ENCODE peak calls at places on chromosomes 7 and 10, in seven cellular contexts. G, A, V, P, E, I and Q are unnamed samples.

GRCh38 chr7:55468495-55468894 is 103.4 kb downstream of the LANCL2 start:
- DNase-seq in G (no peak), A (no peak), V (no peak), P (no peak), E (no peak), I (no peak), Q (no peak)

GRCh38 chr7:115005942-115006341 is 84.0 kb downstream of the MDFIC start:
- DNase-seq in G (no peak), A (no peak), V (no peak), P (no peak), E (no peak), I (no peak), Q (no peak)

GRCh38 chr7:49523870-49524269 is 249.6 kb upstream of the VWC2 start:
- DNase-seq in G (no peak), A (no peak), V (no peak), P (no peak), E (no peak), I (no peak), Q (no peak)

GRCh38 chr10:80050752-80051151 is 27.7 kb upstream of the TMEM254 start:
- DNase-seq in G (no peak), A (no peak), V (no peak), P (no peak), E (no peak), I (no peak), Q (no peak)

GRCh38 chr7:122864838-122865237 is 21.4 kb downstream of the CADPS2 start:
- DNase-seq in G (no peak), A (no peak), V (no peak), P (no peak), E (no peak), I (no peak), Q (no peak)

GRCh38 chr7:953547-954327 is 743 bp downstream of the ADAP1 start:
- DNase-seq in G (peak), A (peak), V (no peak), P (peak), E (peak), I (no peak), Q (peak)

GRCh38 chr10:101987136-101987535 is 68.8 kb downstream of the ARMH3 start:
- DNase-seq in G (no peak), A (no peak), V (no peak), P (no peak), E (no peak), I (no peak), Q (no peak)

GRCh38 chr7:16734148-16734726 is 19.3 kb upstream of the TSPAN13 start:
- DNase-seq in G (no peak), A (peak), V (no peak), P (no peak), E (no peak), I (no peak), Q (no peak)

GRCh38 chr10:131926253-131926652 is 25.4 kb downstream of the PPP2R2D start:
- DNase-seq in G (no peak), A (no peak), V (no peak), P (no peak), E (no peak), I (no peak), Q (no peak)

GRCh38 chr10:116073025-116073424 is 200.0 kb downstream of the GFRA1 start:
- DNase-seq in G (no peak), A (no peak), V (no peak), P (peak), E (no peak), I (no peak), Q (no peak)

GRCh38 chr7:82506208-82506607 is 62.6 kb upstream of the CACNA2D1 start:
- DNase-seq in G (no peak), A (no peak), V (no peak), P (peak), E (no peak), I (no peak), Q (no peak)

GRCh38 chr10:130301026-130301892 is 165.1 kb downstream of the GLRX3 start:
- DNase-seq in G (no peak), A (peak), V (no peak), P (no peak), E (peak), I (no peak), Q (no peak)

GRCh38 chr10:122127943-122128342 is 139.0 kb downstream of the TACC2 start:
- DNase-seq in G (no peak), A (peak), V (no peak), P (peak), E (no peak), I (no peak), Q (no peak)

GRCh38 chr7:16916111-16916639 is 34.4 kb upstream of the AGR3 start:
- DNase-seq in G (peak), A (no peak), V (peak), P (no peak), E (no peak), I (no peak), Q (peak)

GRCh38 chr10:101014966-101015581 is 15.5 kb downstream of the LZTS2 start:
- DNase-seq in G (peak), A (no peak), V (peak), P (no peak), E (no peak), I (no peak), Q (peak)

GRCh38 chr7:80496586-80496985 is 15.3 kb downstream of the GNAT3 start:
- DNase-seq in G (no peak), A (no peak), V (no peak), P (no peak), E (no peak), I (no peak), Q (no peak)

GRCh38 chr7:123643495-123644428 is 11.9 kb upstream of the LMOD2 start:
- DNase-seq in G (peak), A (peak), V (peak), P (peak), E (peak), I (no peak), Q (peak)

GRCh38 chr7:99490878-99491277 is 9.2 kb downstream of the ZNF394 start:
- DNase-seq in G (no peak), A (no peak), V (no peak), P (no peak), E (no peak), I (no peak), Q (no peak)

GRCh38 chr10:17206210-17206709 is 4.8 kb upstream of the TRDMT1 start:
- DNase-seq in G (peak), A (no peak), V (no peak), P (no peak), E (no peak), I (no peak), Q (peak)

GRCh38 chr7:10677668-10678232 is 295.9 kb upstream of the PHF14 start:
- DNase-seq in G (no peak), A (no peak), V (no peak), P (no peak), E (no peak), I (no peak), Q (no peak)

GRCh38 chr10:60818134-60818770 is 40.0 kb downstream of the CDK1 start:
- DNase-seq in G (no peak), A (no peak), V (no peak), P (no peak), E (no peak), I (no peak), Q (no peak)

GRCh38 chr10:108653466-108653865 is 1269.8 kb downstream of the XPNPEP1 start:
- DNase-seq in G (no peak), A (no peak), V (no peak), P (no peak), E (no peak), I (no peak), Q (no peak)

GRCh38 chr7:105250239-105250638 is 138.5 kb downstream of the SRPK2 start:
- DNase-seq in G (no peak), A (no peak), V (no peak), P (no peak), E (no peak), I (no peak), Q (no peak)

GRCh38 chr7:15326044-15326644 is 235.7 kb downstream of the AGMO start:
- DNase-seq in G (peak), A (no peak), V (peak), P (peak), E (no peak), I (peak), Q (peak)

GRCh38 chr10:133195611-133196010 is 34.4 kb upstream of the UTF1 start:
- DNase-seq in G (no peak), A (no peak), V (no peak), P (no peak), E (peak), I (no peak), Q (no peak)

GRCh38 chr7:73622909-73623797 is 1.2 kb downstream of the MLXIPL start:
- DNase-seq in G (no peak), A (peak), V (peak), P (peak), E (peak), I (no peak), Q (no peak)

GRCh38 chr7:23971031-23971430 is 261.0 kb downstream of the STK31 start:
- DNase-seq in G (no peak), A (no peak), V (no peak), P (no peak), E (no peak), I (no peak), Q (no peak)

GRCh38 chr7:157671358-157672255 is 334.8 kb downstream of the DNAJB6 start:
- DNase-seq in G (no peak), A (no peak), V (no peak), P (no peak), E (no peak), I (no peak), Q (no peak)

GRCh38 chr10:50417906-50418697 is 166.8 kb upstream of the ASAH2 start:
- DNase-seq in G (peak), A (peak), V (peak), P (peak), E (peak), I (peak), Q (peak)
- TF ChIP-seq CTCF in G (no peak), A (no peak), V (no peak), P (no peak), E (no peak), I (peak), Q (no peak)

GRCh38 chr7:47796347-47796746 is 151.9 kb downstream of the PKD1L1 start:
- DNase-seq in G (no peak), A (no peak), V (no peak), P (no peak), E (no peak), I (no peak), Q (no peak)
- TF ChIP-seq CTCF in G (no peak), A (no peak), V (no peak), P (no peak), E (no peak), I (no peak), Q (no peak)

DNA sequence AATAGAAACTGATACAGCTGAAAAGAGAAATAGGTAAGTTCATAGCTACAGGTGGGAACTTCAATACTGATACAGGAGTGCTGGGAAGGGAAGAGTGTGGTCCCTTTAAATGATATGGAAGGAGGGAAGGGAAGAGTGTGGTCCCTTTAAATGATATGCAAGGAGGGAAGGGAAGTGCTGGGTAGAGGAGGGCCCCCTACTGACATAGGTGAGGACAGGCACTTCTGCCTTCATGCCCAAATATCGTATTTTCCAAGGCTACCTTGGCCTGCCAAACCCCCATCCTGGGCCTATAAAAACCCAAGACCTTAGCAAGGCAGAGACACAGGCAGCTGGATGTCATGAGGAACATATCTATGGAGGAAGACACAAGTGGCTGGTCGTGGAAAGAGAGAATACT is 92.3 kb downstream of the MAGI2 start:
- DNase-seq in G (no peak), A (no peak), V (no peak), P (no peak), E (no peak), I (no peak), Q (no peak)
- TF ChIP-seq CTCF in G (peak), A (no peak), V (no peak), P (no peak), E (no peak), I (peak), Q (no peak)

DNA sequence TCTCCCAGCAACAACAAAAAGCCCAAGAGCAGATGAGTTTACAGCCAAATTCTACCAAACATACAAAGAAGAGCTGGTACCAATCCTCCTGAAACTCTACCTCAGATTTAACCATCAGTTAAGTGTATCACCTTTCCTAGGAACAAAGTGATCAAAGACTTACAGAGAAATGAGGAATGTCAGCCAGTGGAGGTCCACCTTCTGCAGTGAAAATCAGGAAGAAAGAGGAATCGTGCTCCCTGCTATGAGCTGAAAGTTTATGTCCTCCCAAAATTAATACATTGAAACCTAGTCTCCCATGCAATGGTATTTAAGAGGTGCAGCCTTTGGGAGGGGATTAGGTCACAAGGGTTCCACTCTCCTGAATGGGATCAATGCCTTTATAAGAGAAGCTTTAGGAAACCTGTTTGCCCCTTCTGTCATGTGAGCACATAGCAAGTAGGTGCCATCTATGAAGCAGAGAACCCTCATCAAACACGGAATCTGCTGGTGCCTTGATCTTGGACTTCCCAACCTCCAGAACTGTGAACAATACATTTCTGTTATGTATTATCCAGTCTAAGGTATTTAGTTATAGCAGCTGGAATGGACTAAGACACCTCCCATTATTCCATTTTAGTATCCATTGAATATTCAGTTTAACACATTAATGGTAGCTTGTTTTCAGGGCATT is 139.0 kb upstream of the FZD8 start:
- DNase-seq in G (peak), A (no peak), V (no peak), P (no peak), E (no peak), I (no peak), Q (no peak)
- TF ChIP-seq CTCF in G (peak), A (no peak), V (no peak), P (peak), E (no peak), I (no peak), Q (no peak)